ENCODE peak calls at places on chromosomes 13 and 19, in eight cellular contexts. E is uterus, G is tibial artery, X is psoas muscle, K is tibial nerve, I is RWPE2, T is IMR-90, S is esophagus muscularis mucosa. W is an unnamed sample.
A peak's percentile ranks its signal among the peaks of the same experiment; 100 is the strongest.

GRCh38 chr13:44884076-44884729 is 105.1 kb downstream of the NUFIP1 start:
- DNase-seq in E (no peak), G (no peak), X (no peak), K (no peak), I (no peak), T (peak; percentile 86), S (no peak), W (no peak)

GRCh38 chr13:43720780-43721397 is 65.9 kb downstream of the ENOX1 start:
- DNase-seq in E (no peak), G (no peak), X (no peak), K (no peak), I (no peak), T (peak; percentile 41), S (no peak), W (no peak)

GRCh38 chr19:41386442-41386841 is 10.1 kb downstream of the TMEM91 start:
- DNase-seq in E (peak; percentile 68), G (no peak), X (no peak), K (no peak), I (no peak), T (no peak), S (no peak), W (no peak)

GRCh38 chr13:59607172-59607571 is 556.6 kb downstream of the DIAPH3 start:
- DNase-seq in E (no peak), G (no peak), X (no peak), K (no peak), I (no peak), T (no peak), S (no peak), W (no peak)

GRCh38 chr13:113077566-113077952 is 28.0 kb upstream of the F7 start:
- DNase-seq in E (no peak), G (no peak), X (no peak), K (no peak), I (peak; percentile 45), T (no peak), S (no peak), W (peak; percentile 36)

GRCh38 chr13:93079294-93079693 is 147.3 kb upstream of the GPC6 start:
- DNase-seq in E (no peak), G (no peak), X (no peak), K (no peak), I (no peak), T (peak; percentile 64), S (no peak), W (no peak)

GRCh38 chr13:20387006-20387405 is 138.7 kb downstream of the CRYL1 start:
- DNase-seq in E (no peak), G (no peak), X (no peak), K (no peak), I (no peak), T (no peak), S (no peak), W (no peak)

GRCh38 chr13:46778879-46779278 is 18.1 kb downstream of the ESD start:
- DNase-seq in E (no peak), G (no peak), X (no peak), K (no peak), I (no peak), T (peak; percentile 68), S (no peak), W (no peak)

GRCh38 chr13:41767801-41768200 is 193.1 kb downstream of the VWA8 start:
- DNase-seq in E (no peak), G (no peak), X (no peak), K (no peak), I (no peak), T (peak; percentile 15), S (no peak), W (no peak)

GRCh38 chr19:30224689-30225606 is 147.2 kb upstream of the ZNF536 start:
- DNase-seq in E (no peak), G (no peak), X (no peak), K (no peak), I (no peak), T (no peak), S (no peak), W (no peak)

GRCh38 chr19:51091895-51092873 is 9.5 kb upstream of the KLK14 start:
- DNase-seq in E (no peak), G (no peak), X (no peak), K (no peak), I (no peak), T (no peak), S (no peak), W (no peak)

GRCh38 chr13:100673376-100673830 is 1.2 kb downstream of the TMTC4 start:
- DNase-seq in E (no peak), G (no peak), X (no peak), K (no peak), I (no peak), T (no peak), S (no peak), W (no peak)

GRCh38 chr19:46748325-46749109 is 2.3 kb upstream of the STRN4 start:
- DNase-seq in E (no peak), G (peak; percentile 78), X (peak; percentile 74), K (peak; percentile 45), I (no peak), T (peak; percentile 56), S (no peak), W (peak; percentile 78)

GRCh38 chr13:50898338-50898737 is 11.3 kb upstream of the RNASEH2B start:
- DNase-seq in E (no peak), G (no peak), X (no peak), K (no peak), I (no peak), T (no peak), S (no peak), W (no peak)

GRCh38 chr13:32113564-32113963 is 82.0 kb downstream of the FRY start:
- DNase-seq in E (no peak), G (no peak), X (no peak), K (no peak), I (no peak), T (no peak), S (no peak), W (no peak)

DNA sequence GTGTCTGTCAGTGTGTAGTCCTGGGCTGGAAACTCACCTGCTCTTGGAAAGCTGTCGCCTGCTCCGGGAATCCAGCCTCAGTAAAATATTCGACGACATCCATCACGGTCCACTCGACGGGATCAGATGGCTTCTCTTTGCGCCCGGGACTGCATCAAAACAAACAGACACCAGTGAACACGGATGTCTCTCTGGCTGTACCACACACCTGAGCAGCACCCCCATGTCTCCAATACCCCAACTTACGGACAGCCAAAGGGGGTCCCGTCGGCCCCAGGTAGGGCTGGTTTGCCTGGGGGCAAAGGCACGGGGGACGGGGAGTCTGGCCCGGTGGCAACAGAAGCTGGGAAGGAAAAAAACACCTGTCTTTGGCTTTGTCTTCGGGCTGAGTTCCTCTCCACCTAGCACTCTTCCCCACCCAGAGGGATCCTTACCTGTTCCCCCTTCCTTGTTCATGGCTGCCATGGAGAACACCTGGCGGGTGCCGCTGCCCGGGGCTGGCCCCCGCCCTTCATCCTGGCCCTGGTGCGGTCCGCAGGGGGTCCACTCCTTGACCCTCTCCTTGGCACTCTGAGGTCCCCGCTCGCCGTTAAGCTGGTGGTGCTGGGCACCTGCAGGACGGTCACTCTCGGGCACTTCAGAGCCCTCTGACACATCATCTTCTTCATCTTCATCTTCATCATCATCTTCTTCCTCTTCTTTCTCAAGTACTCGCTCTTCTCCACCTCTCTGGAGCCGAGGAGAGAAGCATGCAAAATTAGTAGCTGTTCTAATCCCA is 1.7 kb downstream of the SAMD1 start:
- DNase-seq in E (no peak), G (no peak), X (no peak), K (no peak), I (no peak), T (no peak), S (no peak), W (no peak)
- H3K36me3 ChIP-seq in E (no peaks in the 10 kb centered on the region), G (peaks cover 11% of the 10 kb centered on the region), X (no peaks in the 10 kb centered on the region), K (no peaks in the 10 kb centered on the region), I (peaks cover 20% of the 10 kb centered on the region), T (peaks cover 12% of the 10 kb centered on the region), S (peaks cover 18% of the 10 kb centered on the region), W (peaks cover 13% of the 10 kb centered on the region)

GRCh38 chr13:28955264-28955966 is 135.3 kb downstream of the MTUS2 start:
- DNase-seq in E (no peak), G (no peak), X (no peak), K (no peak), I (no peak), T (no peak), S (peak; percentile 50), W (no peak)
- H3K9me3 ChIP-seq in E (no peaks in the 10 kb centered on the region), G (no peaks in the 10 kb centered on the region), X (no peaks in the 10 kb centered on the region), K (no peaks in the 10 kb centered on the region), I (no peaks in the 10 kb centered on the region), T (peaks cover 17% of the 10 kb centered on the region), S (no peaks in the 10 kb centered on the region), W (no peaks in the 10 kb centered on the region)

GRCh38 chr19:45715139-45715538 is 15.6 kb downstream of the FBXO46 start:
- DNase-seq in E (no peak), G (no peak), X (no peak), K (no peak), I (no peak), T (no peak), S (no peak), W (no peak)

GRCh38 chr19:45717983-45718650 is 12.6 kb downstream of the FBXO46 start:
- DNase-seq in E (no peak), G (no peak), X (no peak), K (no peak), I (no peak), T (no peak), S (no peak), W (no peak)

GRCh38 chr19:45716314-45717130 is 14.2 kb downstream of the FBXO46 start:
- DNase-seq in E (peak; percentile 22), G (no peak), X (no peak), K (no peak), I (no peak), T (no peak), S (no peak), W (no peak)

GRCh38 chr19:45713141-45713540 is 17.6 kb downstream of the FBXO46 start:
- DNase-seq in E (no peak), G (no peak), X (no peak), K (no peak), I (no peak), T (no peak), S (no peak), W (no peak)

DNA sequence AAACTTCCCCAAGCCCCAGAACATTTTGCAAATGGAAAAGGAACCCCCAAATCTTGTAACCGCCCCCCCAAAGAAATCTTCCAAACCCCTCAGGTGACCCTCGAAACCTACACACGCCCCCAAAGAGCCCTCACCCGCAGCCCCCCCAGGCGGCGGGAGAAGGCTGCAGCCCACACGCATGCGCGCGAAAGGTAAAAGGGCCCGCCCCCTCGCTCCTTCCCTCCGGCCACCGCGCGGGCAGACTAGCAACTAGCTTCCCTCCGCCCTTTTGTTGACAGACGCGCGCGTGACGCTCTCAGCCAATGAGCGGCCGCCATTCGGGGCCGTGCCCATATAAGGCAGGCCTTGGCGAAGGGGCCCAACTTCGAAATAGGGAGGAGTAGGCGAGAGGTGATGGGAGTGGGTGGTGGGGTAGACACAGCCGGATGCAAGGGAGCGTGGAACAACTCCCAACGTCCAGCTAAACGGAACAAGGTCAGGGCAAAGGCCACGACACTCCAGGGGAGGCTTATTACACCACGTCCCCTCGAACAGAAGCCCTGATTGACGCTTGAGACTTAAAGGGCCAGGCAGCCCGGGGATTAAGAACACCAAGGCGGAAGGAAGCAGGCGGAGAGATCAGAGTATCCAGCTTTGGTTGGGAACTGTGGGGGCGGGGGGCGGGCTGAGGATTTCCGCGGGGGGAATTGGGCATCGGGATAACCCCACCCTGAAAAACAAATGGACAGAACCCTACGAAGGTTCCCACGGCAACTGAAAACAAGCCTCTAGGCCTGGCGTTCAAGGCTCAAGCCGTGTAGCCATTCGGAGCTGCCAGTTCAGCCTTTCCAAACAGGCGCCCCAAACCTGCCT is 13.3 kb downstream of the FBXO46 start:
- DNase-seq in E (peak; percentile 99), G (peak; percentile 99), X (peak; percentile 99), K (peak; percentile 97), I (peak; percentile 99), T (peak; percentile 97), S (peak; percentile 100), W (peak; percentile 99)
- TF ChIP-seq CTCF in E (no peak), G (peak; percentile 19), X (no peak), K (no peak), I (peak; percentile 13), T (peak; percentile 29), S (peak; percentile 14), W (no peak)

GRCh38 chr13:111283991-111284390 is 36.5 kb upstream of the TEX29 start:
- DNase-seq in E (no peak), G (no peak), X (no peak), K (no peak), I (no peak), T (no peak), S (peak; percentile 47), W (no peak)
- H3K36me3 ChIP-seq in E (no peaks in the 10 kb centered on the region), G (peaks cover 71% of the 10 kb centered on the region), X (no peaks in the 10 kb centered on the region), K (peaks cover 3% of the 10 kb centered on the region), I (peaks cover 47% of the 10 kb centered on the region), T (peaks cover 50% of the 10 kb centered on the region), S (peaks cover 80% of the 10 kb centered on the region), W (peaks cover 100% of the 10 kb centered on the region)